ENCODE peak calls at places on chromosomes 11 and 22, in five cellular contexts. H, E, C, X and Y are unnamed samples.

GRCh38 chr22:30878516-30879365 is 89.8 kb downstream of the MORC2 start:
- DNase-seq in C (no peak), X (no peak), H (no peak), E (peak), Y (no peak)

GRCh38 chr11:65625628-65626342 is 10.2 kb downstream of the PCNX3 start:
- DNase-seq in X (no peak), C (peak), E (peak), H (peak), Y (no peak)

GRCh38 chr22:33913188-33913587 is 7.1 kb downstream of the LARGE1 start:
- DNase-seq in C (no peak), X (no peak), H (no peak), E (no peak), Y (no peak)

GRCh38 chr11:120197254-120197891 is 13.5 kb upstream of the OAF start:
- DNase-seq in C (no peak), X (no peak), E (no peak), H (no peak), Y (no peak)

GRCh38 chr22:49833340-49834007 is 5.8 kb upstream of the BRD1 start:
- DNase-seq in C (no peak), X (peak), H (peak), E (no peak), Y (no peak)

GRCh38 chr22:44131412-44131811 is 49.3 kb upstream of the PARVG start:
- DNase-seq in E (no peak), C (no peak), X (no peak), H (no peak), Y (no peak)

GRCh38 chr11:121448431-121448941 is 3.6 kb upstream of the SORL1 start:
- DNase-seq in X (no peak), C (no peak), E (no peak), H (no peak), Y (no peak)

GRCh38 chr22:20159088-20159487 is 8.2 kb upstream of the CCDC188 start:
- DNase-seq in E (peak), C (no peak), X (no peak), H (no peak), Y (no peak)

GRCh38 chr11:12547953-12548650 is 126.1 kb upstream of the TEAD1 start:
- DNase-seq in E (peak), C (no peak), H (no peak), X (no peak), Y (no peak)

GRCh38 chr11:76288166-76288978 is 82.1 kb upstream of the WNT11 start:
- DNase-seq in X (no peak), H (no peak), C (no peak), E (no peak), Y (no peak)

GRCh38 chr11:123525511-123525918 is 95.4 kb downstream of the GRAMD1B start:
- DNase-seq in C (no peak), E (no peak), X (no peak), H (no peak), Y (no peak)

GRCh38 chr11:14386895-14387480 is 28.0 kb upstream of the RRAS2 start:
- DNase-seq in C (no peak), E (peak), X (no peak), H (no peak), Y (no peak)

GRCh38 chr11:8006349-8006977 is 19.3 kb downstream of the EIF3F start:
- DNase-seq in X (peak), C (no peak), E (peak), H (peak), Y (peak)

GRCh38 chr11:129750343-129751292 is 65.0 kb upstream of the TMEM45B start:
- DNase-seq in E (peak), C (peak), H (peak), X (peak), Y (peak)

GRCh38 chr22:39097098-39098020 is at the start of gene APOBEC3H:
- DNase-seq in E (no peak), C (peak), H (peak), X (peak), Y (no peak)

GRCh38 chr11:8337396-8337795 is 73.7 kb upstream of the LMO1 start:
- DNase-seq in C (no peak), E (no peak), X (no peak), H (no peak), Y (no peak)

GRCh38 chr11:69939551-69940245 is 120.5 kb upstream of the FGF3 start:
- DNase-seq in C (peak), H (peak), E (peak), X (no peak), Y (no peak)

GRCh38 chr11:6196396-6196795 is 2.6 kb upstream of the OR52W1 start:
- DNase-seq in C (no peak), E (no peak), H (no peak), X (no peak), Y (no peak)

GRCh38 chr11:71304491-71304890 is 52.1 kb upstream of the SHANK2 start:
- DNase-seq in H (peak), X (no peak), E (no peak), C (no peak), Y (peak)

GRCh38 chr11:66850235-66850587 is 6.7 kb upstream of the LRFN4 start:
- DNase-seq in E (no peak), H (no peak), C (no peak), X (no peak), Y (no peak)

GRCh38 chr11:88288560-88288959 is 49.0 kb downstream of the CTSC start:
- DNase-seq in H (no peak), E (no peak), X (peak), C (no peak), Y (no peak)

DNA sequence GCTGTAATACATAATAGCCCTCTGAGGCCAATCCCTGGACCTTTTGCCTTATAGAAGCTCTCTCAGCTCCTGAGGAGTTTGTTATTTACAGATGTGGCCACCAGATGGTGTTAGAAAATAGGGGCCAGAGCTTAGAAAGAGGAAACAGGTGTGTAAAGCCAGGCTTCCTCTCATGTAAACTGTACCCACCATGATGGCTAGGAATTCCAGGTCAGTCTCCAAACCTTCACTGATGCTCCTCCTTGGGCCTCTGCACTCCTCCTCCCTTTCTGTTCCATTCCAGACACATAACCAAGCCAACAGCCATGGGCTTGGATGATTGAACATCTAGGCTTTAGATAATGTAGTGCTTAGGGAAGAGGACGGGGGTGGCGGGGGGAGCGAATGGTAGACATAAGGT is 39.7 kb downstream of the USP35 start:
- DNase-seq in H (no peak), X (peak), C (no peak), E (no peak), Y (no peak)
- TF ChIP-seq CTCF in H (peak), X (peak), C (peak), E (no peak), Y (peak)

GRCh38 chr11:63671322-63672155 is at the start of gene ATL3:
- DNase-seq in E (peak), C (peak), X (peak), H (peak), Y (peak)
- TF ChIP-seq CTCF in E (no peak), C (no peak), X (no peak), H (peak), Y (no peak)

GRCh38 chr11:57387284-57388030 is 3.0 kb downstream of the PRG2 start:
- DNase-seq in X (peak), H (no peak), E (no peak), C (no peak), Y (no peak)
- TF ChIP-seq CTCF in X (peak), H (no peak), E (no peak), C (no peak), Y (no peak)

GRCh38 chr11:84800755-84801346 is 826.3 kb downstream of the DLG2 start:
- DNase-seq in C (no peak), E (no peak), X (peak), H (no peak), Y (no peak)
- TF ChIP-seq CTCF in C (no peak), E (peak), X (peak), H (no peak), Y (peak)

GRCh38 chr11:125114518-125114917 is 3.1 kb upstream of the TMEM218 start:
- DNase-seq in C (no peak), H (no peak), E (no peak), X (no peak), Y (no peak)
- TF ChIP-seq CTCF in C (no peak), H (no peak), E (peak), X (peak), Y (peak)